ENCODE peak calls at places on chromosomes 13 and 19, in five cellular contexts. One of them, this sample, is unnamed.

GRCh38 chr19:19461671-19462622 is 53.4 kb downstream of the TSSK6 start:
- DNase-seq in esophagus squamous epithelium: no peak
- DNase-seq in IMR-90: no peak
- DNase-seq in spleen: peak; percentile 89
- DNase-seq in breast epithelium: no peak
- DNase-seq in this sample: no peak

GRCh38 chr19:898663-899062 is 5.4 kb downstream of the RNU6-9 start:
- DNase-seq in esophagus squamous epithelium: no peak
- DNase-seq in IMR-90: no peak
- DNase-seq in spleen: peak; percentile 88
- DNase-seq in breast epithelium: no peak
- DNase-seq in this sample: no peak

GRCh38 chr13:46552302-46552680 is 679 bp upstream of the LRCH1 start:
- DNase-seq in esophagus squamous epithelium: no peak
- DNase-seq in IMR-90: no peak
- DNase-seq in spleen: no peak
- DNase-seq in breast epithelium: no peak
- DNase-seq in this sample: no peak

GRCh38 chr19:6015841-6016545 is 38.1 kb upstream of the RANBP3 start:
- DNase-seq in esophagus squamous epithelium: no peak
- DNase-seq in IMR-90: no peak
- DNase-seq in spleen: peak; percentile 19
- DNase-seq in breast epithelium: no peak
- DNase-seq in this sample: no peak

GRCh38 chr19:8335343-8336071 is 7.6 kb downstream of the KANK3 start:
- DNase-seq in esophagus squamous epithelium: no peak
- DNase-seq in IMR-90: no peak
- DNase-seq in spleen: peak; percentile 56
- DNase-seq in breast epithelium: no peak
- DNase-seq in this sample: no peak

GRCh38 chr13:73440296-73440895 is 381.6 kb downstream of the KLF5 start:
- DNase-seq in esophagus squamous epithelium: no peak
- DNase-seq in IMR-90: no peak
- DNase-seq in spleen: no peak
- DNase-seq in breast epithelium: no peak
- DNase-seq in this sample: no peak

GRCh38 chr19:11659612-11660011 is 62.3 kb downstream of the ZNF627 start:
- DNase-seq in esophagus squamous epithelium: no peak
- DNase-seq in IMR-90: peak; percentile 12
- DNase-seq in spleen: no peak
- DNase-seq in breast epithelium: no peak
- DNase-seq in this sample: no peak

GRCh38 chr13:110409581-110409992 is 102.5 kb downstream of the COL4A2 start:
- DNase-seq in esophagus squamous epithelium: no peak
- DNase-seq in IMR-90: peak; percentile 68
- DNase-seq in spleen: no peak
- DNase-seq in breast epithelium: no peak
- DNase-seq in this sample: no peak

GRCh38 chr19:46291829-46292228 is 5.0 kb upstream of the HIF3A start:
- DNase-seq in esophagus squamous epithelium: no peak
- DNase-seq in IMR-90: no peak
- DNase-seq in spleen: no peak
- DNase-seq in breast epithelium: no peak
- DNase-seq in this sample: no peak

GRCh38 chr19:2477732-2478191 is 1.8 kb downstream of the GADD45B start:
- DNase-seq in esophagus squamous epithelium: no peak
- DNase-seq in IMR-90: peak; percentile 49
- DNase-seq in spleen: peak; percentile 84
- DNase-seq in breast epithelium: no peak
- DNase-seq in this sample: no peak

GRCh38 chr13:43289458-43290255 is 266.3 kb downstream of the DNAJC15 start:
- DNase-seq in esophagus squamous epithelium: no peak
- DNase-seq in IMR-90: peak; percentile 27
- DNase-seq in spleen: no peak
- DNase-seq in breast epithelium: no peak
- DNase-seq in this sample: no peak

GRCh38 chr19:13044160-13044853 is 49.0 kb downstream of the NFIX start:
- DNase-seq in esophagus squamous epithelium: no peak
- DNase-seq in IMR-90: peak; percentile 62
- DNase-seq in spleen: no peak
- DNase-seq in breast epithelium: no peak
- DNase-seq in this sample: no peak

GRCh38 chr19:49546825-49547565 is 19.2 kb downstream of the RCN3 start:
- DNase-seq in esophagus squamous epithelium: no peak
- DNase-seq in IMR-90: peak; percentile 89
- DNase-seq in spleen: no peak
- DNase-seq in breast epithelium: no peak
- DNase-seq in this sample: no peak

GRCh38 chr13:40430234-40430633 is 236.2 kb downstream of the FOXO1 start:
- DNase-seq in esophagus squamous epithelium: no peak
- DNase-seq in IMR-90: no peak
- DNase-seq in spleen: no peak
- DNase-seq in breast epithelium: no peak
- DNase-seq in this sample: no peak

GRCh38 chr19:49946415-49946814 is 14.6 kb downstream of the SIGLEC11 start:
- DNase-seq in esophagus squamous epithelium: no peak
- DNase-seq in IMR-90: no peak
- DNase-seq in spleen: peak; percentile 16
- DNase-seq in breast epithelium: peak; percentile 24
- DNase-seq in this sample: no peak

GRCh38 chr13:113337556-113337955 is 26.4 kb downstream of the GRTP1 start:
- DNase-seq in esophagus squamous epithelium: no peak
- DNase-seq in IMR-90: no peak
- DNase-seq in spleen: peak; percentile 68
- DNase-seq in breast epithelium: no peak
- DNase-seq in this sample: no peak

GRCh38 chr13:34682406-34682805 is 259.7 kb upstream of the NBEA start:
- DNase-seq in esophagus squamous epithelium: no peak
- DNase-seq in IMR-90: no peak
- DNase-seq in spleen: no peak
- DNase-seq in breast epithelium: no peak
- DNase-seq in this sample: no peak

GRCh38 chr19:8302357-8302691 is 5.8 kb downstream of the CD320 start:
- DNase-seq in esophagus squamous epithelium: no peak
- DNase-seq in IMR-90: no peak
- DNase-seq in spleen: peak; percentile 80
- DNase-seq in breast epithelium: peak; percentile 49
- DNase-seq in this sample: peak; percentile 87

GRCh38 chr13:74325106-74325505 is 190.9 kb upstream of the KLF12 start:
- DNase-seq in esophagus squamous epithelium: no peak
- DNase-seq in IMR-90: peak; percentile 87
- DNase-seq in spleen: no peak
- DNase-seq in breast epithelium: no peak
- DNase-seq in this sample: no peak

GRCh38 chr13:106369091-106369490 is 166.4 kb downstream of the EFNB2 start:
- DNase-seq in esophagus squamous epithelium: no peak
- DNase-seq in IMR-90: no peak
- DNase-seq in spleen: no peak
- DNase-seq in breast epithelium: no peak
- DNase-seq in this sample: no peak

GRCh38 chr13:99656843-99657506 is 155.7 kb downstream of the TM9SF2 start:
- DNase-seq in esophagus squamous epithelium: no peak
- DNase-seq in IMR-90: no peak
- DNase-seq in spleen: no peak
- DNase-seq in breast epithelium: no peak
- DNase-seq in this sample: no peak

GRCh38 chr19:4909172-4909896 is at the start of gene UHRF1:
- DNase-seq in esophagus squamous epithelium: no peak
- DNase-seq in IMR-90: no peak
- DNase-seq in spleen: no peak
- DNase-seq in breast epithelium: no peak
- DNase-seq in this sample: no peak
- TF ChIP-seq POLR2A in esophagus squamous epithelium: no peak
- TF ChIP-seq POLR2A in IMR-90: peak; percentile 62
- TF ChIP-seq POLR2A in spleen: no peak
- TF ChIP-seq POLR2A in breast epithelium: no peak
- TF ChIP-seq POLR2A in this sample: no peak

DNA sequence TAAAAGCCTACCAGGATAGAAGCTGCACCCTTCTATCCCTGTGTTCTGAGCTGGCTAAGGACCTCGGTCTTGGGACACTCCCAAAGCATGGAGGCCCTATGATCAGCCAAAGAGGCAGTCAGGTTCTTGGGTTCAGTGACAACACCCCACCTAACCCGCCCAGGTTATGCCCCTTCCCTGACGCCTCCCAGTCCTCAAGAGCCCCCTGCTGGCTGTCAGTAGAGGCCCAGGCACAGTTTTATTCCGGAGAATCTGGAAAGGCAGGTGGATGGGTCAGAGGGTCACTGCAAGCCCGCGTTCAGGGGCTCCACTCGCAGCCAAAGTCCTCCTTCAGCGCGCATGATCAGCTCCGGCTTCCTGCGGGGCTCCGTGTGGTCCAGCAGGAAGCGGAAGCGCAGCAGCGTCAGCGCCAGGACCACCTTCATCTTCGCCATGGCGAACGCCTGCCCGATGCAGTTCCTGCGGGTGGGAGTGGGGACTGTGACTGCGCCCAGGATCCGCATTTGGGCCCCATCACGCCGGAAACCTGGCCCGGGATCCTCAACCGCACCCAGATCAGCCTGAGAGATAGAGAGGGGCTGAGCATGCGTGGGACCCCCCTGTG is 22.3 kb downstream of the OR10H3 start:
- DNase-seq in esophagus squamous epithelium: no peak
- DNase-seq in IMR-90: no peak
- DNase-seq in spleen: no peak
- DNase-seq in breast epithelium: no peak
- DNase-seq in this sample: no peak
- TF ChIP-seq CTCF in esophagus squamous epithelium: no peak
- TF ChIP-seq CTCF in IMR-90: no peak
- TF ChIP-seq CTCF in spleen: no peak
- TF ChIP-seq CTCF in breast epithelium: no peak
- TF ChIP-seq CTCF in this sample: no peak

GRCh38 chr19:36059180-36059910 is 4.6 kb downstream of the WDR62 start:
- DNase-seq in esophagus squamous epithelium: no peak
- DNase-seq in IMR-90: no peak
- DNase-seq in spleen: no peak
- DNase-seq in breast epithelium: no peak
- DNase-seq in this sample: no peak

GRCh38 chr19:36061367-36061766 is 6.7 kb downstream of the WDR62 start:
- DNase-seq in esophagus squamous epithelium: no peak
- DNase-seq in IMR-90: no peak
- DNase-seq in spleen: no peak
- DNase-seq in breast epithelium: no peak
- DNase-seq in this sample: no peak

GRCh38 chr19:36064829-36065228 is 10.1 kb downstream of the WDR62 start:
- DNase-seq in esophagus squamous epithelium: no peak
- DNase-seq in IMR-90: no peak
- DNase-seq in spleen: no peak
- DNase-seq in breast epithelium: no peak
- DNase-seq in this sample: no peak

GRCh38 chr19:36058481-36059179 is 3.9 kb downstream of the WDR62 start:
- DNase-seq in esophagus squamous epithelium: no peak
- DNase-seq in IMR-90: no peak
- DNase-seq in spleen: no peak
- DNase-seq in breast epithelium: no peak
- DNase-seq in this sample: no peak

GRCh38 chr19:36060430-36060829 is 5.7 kb downstream of the WDR62 start:
- DNase-seq in esophagus squamous epithelium: no peak
- DNase-seq in IMR-90: peak; percentile 63
- DNase-seq in spleen: peak; percentile 73
- DNase-seq in breast epithelium: no peak
- DNase-seq in this sample: no peak
- H3K4me3 ChIP-seq in esophagus squamous epithelium: no peak overlapping the region
- H3K4me3 ChIP-seq in IMR-90: no peak overlapping the region
- H3K4me3 ChIP-seq in spleen: no peak overlapping the region
- H3K4me3 ChIP-seq in breast epithelium: no peak overlapping the region
- H3K4me3 ChIP-seq in this sample: no peak overlapping the region

GRCh38 chr19:44212250-44212864 is at the start of gene ZNF227:
- DNase-seq in esophagus squamous epithelium: peak; percentile 28
- DNase-seq in IMR-90: peak; percentile 97
- DNase-seq in spleen: peak; percentile 95
- DNase-seq in breast epithelium: peak; percentile 91
- DNase-seq in this sample: peak; percentile 91
- TF ChIP-seq POLR2A in esophagus squamous epithelium: no peak
- TF ChIP-seq POLR2A in IMR-90: peak; percentile 30
- TF ChIP-seq POLR2A in spleen: no peak
- TF ChIP-seq POLR2A in breast epithelium: no peak
- TF ChIP-seq POLR2A in this sample: no peak